ENCODE peak calls at places on chromosomes 13 and 19, in six cellular contexts. E is A549, J is HepG2, H is K562, Q is GM12878, F is NB4. B is an unnamed sample.

GRCh38 chr13:111219306-111219705 is 101.1 kb upstream of the TEX29 start:
- DNase-seq in J (no peak), H (no peak), E (no peak), Q (no peak), F (no peak), B (no peak)

GRCh38 chr13:22009937-22010336 is 339.1 kb downstream of the FGF9 start:
- DNase-seq in E (no peak), Q (no peak), H (no peak), F (peak; percentile 58), J (no peak), B (no peak)

GRCh38 chr13:108961542-108962125 is 332.2 kb downstream of the MYO16 start:
- DNase-seq in Q (peak; percentile 24), H (peak; percentile 54), F (peak; percentile 83), E (peak; percentile 54), J (peak; percentile 43), B (peak; percentile 60)

GRCh38 chr19:17448190-17448967 is at the start of gene TMEM221:
- DNase-seq in F (peak; percentile 57), H (peak; percentile 91), E (peak; percentile 66), J (no peak), Q (no peak), B (no peak)

GRCh38 chr13:110045202-110045601 is 258.8 kb upstream of the IRS2 start:
- DNase-seq in Q (no peak), F (no peak), J (no peak), E (no peak), H (no peak), B (no peak)

GRCh38 chr19:3656073-3656746 is 29.6 kb upstream of the CACTIN start:
- DNase-seq in Q (no peak), J (no peak), F (no peak), H (no peak), E (no peak), B (no peak)

GRCh38 chr13:24671367-24672117 is 8.7 kb upstream of the ATP12A start:
- DNase-seq in J (peak; percentile 54), H (peak; percentile 38), F (peak; percentile 53), Q (no peak), E (peak; percentile 67), B (peak; percentile 51)

GRCh38 chr13:73731564-73731963 is 402.6 kb downstream of the KLF12 start:
- DNase-seq in F (no peak), Q (no peak), J (no peak), H (no peak), E (no peak), B (no peak)

GRCh38 chr19:34253711-34254551 is 423 bp upstream of the GARRE1 start:
- DNase-seq in H (no peak), Q (no peak), J (peak; percentile 66), F (peak; percentile 72), E (no peak), B (peak; percentile 60)

GRCh38 chr13:48976677-48977625 is 1.2 kb downstream of the FNDC3A start:
- DNase-seq in H (no peak), E (peak; percentile 3), J (peak; percentile 73), F (peak; percentile 21), Q (no peak), B (peak; percentile 70)

GRCh38 chr13:27971236-27971645 is 2.1 kb upstream of the CDX2 start:
- DNase-seq in F (no peak), E (no peak), H (no peak), J (no peak), Q (no peak), B (no peak)

GRCh38 chr13:42038661-42039456 is 9.6 kb upstream of the DGKH start:
- DNase-seq in H (no peak), J (no peak), Q (no peak), F (no peak), E (no peak), B (no peak)

GRCh38 chr19:8340341-8341096 is 2.5 kb downstream of the KANK3 start:
- DNase-seq in F (no peak), E (no peak), J (no peak), H (peak; percentile 59), Q (no peak), B (peak; percentile 94)

DNA sequence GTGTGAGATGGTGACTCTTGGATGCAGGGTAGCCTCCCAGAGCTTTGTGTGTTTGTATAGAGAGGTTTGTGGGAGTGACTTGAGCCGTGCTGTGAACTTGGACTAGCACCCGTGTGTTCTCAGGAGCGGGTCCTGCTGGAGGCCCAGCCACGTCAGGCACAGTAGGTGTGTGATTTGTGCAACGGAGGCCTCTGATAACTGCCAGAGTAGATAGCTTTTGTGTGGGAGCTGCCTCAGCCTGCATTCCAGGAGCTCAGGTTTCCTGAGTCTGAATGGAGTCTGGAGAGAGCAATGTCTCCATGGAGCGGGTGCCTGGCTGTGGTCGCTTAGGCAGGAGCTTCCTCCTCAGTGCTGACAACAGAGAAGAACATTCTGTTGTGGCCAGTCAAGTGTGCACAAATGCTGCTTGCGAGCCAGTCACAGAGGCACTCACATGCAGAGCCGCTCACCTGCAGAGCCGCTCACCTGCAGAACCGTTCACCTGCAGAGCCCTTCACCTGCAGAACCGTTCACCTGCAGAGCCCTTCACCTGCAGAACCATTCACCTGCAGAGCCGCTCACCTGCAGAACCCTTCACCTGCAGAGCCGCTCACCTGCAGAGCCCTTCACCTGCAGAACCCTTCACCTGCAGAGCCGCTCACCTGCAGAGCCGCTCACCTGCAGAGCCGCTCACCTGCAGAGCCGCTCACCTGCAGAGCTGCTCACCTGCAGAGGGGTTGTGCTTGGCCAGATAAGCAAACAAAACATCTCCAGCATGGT is 32.6 kb downstream of the TFDP1 start:
- DNase-seq in E (no peak), J (no peak), H (no peak), F (peak; percentile 45), Q (no peak), B (no peak)
- TF ChIP-seq MYC in E (no peak), J (no peak), H (no peak), F (no peak), Q (no peak), B (no peak)

DNA sequence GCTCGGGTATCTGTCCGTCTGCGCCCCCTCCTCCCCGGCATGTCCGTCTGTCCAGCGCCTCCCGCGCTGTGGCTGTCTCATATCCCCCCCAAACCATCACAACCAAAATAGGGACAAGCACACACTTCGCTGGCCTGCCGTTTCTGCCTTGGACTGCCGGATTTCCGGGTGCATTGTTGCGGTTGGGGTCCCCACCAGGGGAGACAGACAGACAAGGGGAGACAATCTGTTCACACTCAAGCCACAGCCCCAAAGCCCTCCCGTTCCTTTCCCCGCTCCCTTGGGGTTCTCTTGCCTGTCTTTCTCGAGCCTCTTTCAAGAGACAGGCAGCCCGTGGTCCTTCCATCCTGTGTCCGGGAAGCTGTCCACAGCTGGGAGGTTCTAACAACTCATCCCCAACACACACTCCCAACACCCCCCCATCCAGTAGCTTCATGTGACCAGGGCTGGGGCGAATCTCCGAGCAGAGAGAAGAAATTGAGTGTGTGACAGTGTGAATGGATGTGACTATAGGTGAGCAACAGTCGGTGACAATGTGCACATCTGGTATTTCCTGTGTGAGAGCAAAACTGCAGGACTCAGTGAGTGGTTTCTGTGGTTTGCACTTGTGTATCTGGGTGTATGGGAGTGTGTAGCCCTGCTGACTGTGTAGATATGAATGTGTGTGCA is 16.5 kb upstream of the FOSB start:
- DNase-seq in E (no peak), H (no peak), Q (no peak), F (peak; percentile 30), J (no peak), B (peak; percentile 29)
- TF ChIP-seq MYC in E (no peak), H (no peak), Q (no peak), F (no peak), J (no peak), B (no peak)

GRCh38 chr13:59532405-59532804 is 631.3 kb downstream of the DIAPH3 start:
- DNase-seq in H (no peak), J (no peak), E (no peak), Q (no peak), F (no peak), B (peak; percentile 43)
- TF ChIP-seq MYC in H (no peak), J (no peak), E (no peak), Q (no peak), F (no peak), B (no peak)

GRCh38 chr13:46179576-46180368 is 2.2 kb downstream of the LCP1 start:
- DNase-seq in Q (no peak), J (no peak), H (peak; percentile 44), F (peak; percentile 94), E (no peak), B (no peak)
- TF ChIP-seq MYC in Q (no peak), J (no peak), H (no peak), F (peak; percentile 7), E (no peak), B (no peak)

B was measured in endothelial cell of umbilical vein.